ENCODE peak calls at places on chromosomes 13 and 19, in five cellular contexts. F is fibroblast of lung, P is cardiac fibroblast, E is HFF-Myc, T is GM13976. Q is an unnamed sample.

GRCh38 chr19:757811-758668 is 7.1 kb downstream of the MISP start:
- DNase-seq in F (no peak), P (no peak), E (no peak), T (no peak), Q (no peak)

GRCh38 chr13:112744306-112745021 is 54.6 kb downstream of the ATP11A start:
- DNase-seq in F (peak; percentile 71), P (peak; percentile 39), E (no peak), T (no peak), Q (no peak)

GRCh38 chr19:20453424-20453938 is 112.1 kb downstream of the ZNF737 start:
- DNase-seq in F (no peak), P (no peak), E (no peak), T (no peak), Q (no peak)

GRCh38 chr13:49560270-49561063 is 24.9 kb downstream of the RCBTB1 start:
- DNase-seq in F (peak; percentile 20), P (peak; percentile 31), E (no peak), T (no peak), Q (no peak)

GRCh38 chr19:48873476-48874308 is 1.5 kb downstream of the PPP1R15A start:
- DNase-seq in F (no peak), P (no peak), E (no peak), T (no peak), Q (no peak)

GRCh38 chr13:111886217-111886945 is 180.6 kb upstream of the SOX1 start:
- DNase-seq in F (no peak), P (no peak), E (no peak), T (no peak), Q (no peak)

GRCh38 chr13:112928958-112929777 is 39.8 kb upstream of the MCF2L start:
- DNase-seq in F (peak; percentile 27), P (peak; percentile 23), E (peak; percentile 10), T (no peak), Q (no peak)

GRCh38 chr19:49415102-49415809 is 8.0 kb downstream of the PTH2 start:
- DNase-seq in F (no peak), P (peak; percentile 28), E (no peak), T (peak; percentile 87), Q (peak; percentile 63)

GRCh38 chr13:48806522-48806921 is 152.8 kb downstream of the CYSLTR2 start:
- DNase-seq in F (peak; percentile 36), P (no peak), E (no peak), T (no peak), Q (no peak)

GRCh38 chr19:45517641-45518468 is 10.6 kb downstream of the VASP start:
- DNase-seq in F (no peak), P (no peak), E (no peak), T (no peak), Q (no peak)

GRCh38 chr13:50677687-50678463 is 165.6 kb downstream of the DLEU7 start:
- DNase-seq in F (peak; percentile 72), P (peak; percentile 60), E (no peak), T (no peak), Q (no peak)

GRCh38 chr13:37209621-37210020 is 104.2 kb upstream of the CSNK1A1L start:
- DNase-seq in F (peak; percentile 53), P (no peak), E (no peak), T (no peak), Q (no peak)

GRCh38 chr13:57787058-57787791 is 155.7 kb downstream of the PCDH17 start:
- DNase-seq in F (no peak), P (no peak), E (no peak), T (no peak), Q (no peak)

GRCh38 chr19:37217533-37217854 is 520 bp upstream of the ZNF383 start:
- DNase-seq in F (no peak), P (no peak), E (no peak), T (no peak), Q (peak; percentile 94)

GRCh38 chr19:57088125-57088524 is 31.7 kb upstream of the USP29 start:
- DNase-seq in F (no peak), P (no peak), E (no peak), T (no peak), Q (no peak)

GRCh38 chr19:55386515-55386947 is 799 bp downstream of the RPL28 start:
- DNase-seq in F (peak; percentile 30), P (no peak), E (no peak), T (no peak), Q (no peak)